ENCODE peak calls at places on chromosomes 2 and 18, in five cellular contexts. O is progenitor cell of endocrine pancreas, U is psoas muscle, S is stomach, R is thoracic aorta. M is an unnamed sample.

GRCh38 chr2:64653174-64654062 is at the start of gene SERTAD2:
- DNase-seq in R (peak; percentile 37), S (peak; percentile 91), U (peak; percentile 95), O (peak; percentile 71), M (peak; percentile 90)

GRCh38 chr18:79659733-79660132 is 19.9 kb upstream of the CTDP1 start:
- DNase-seq in S (no peak), O (no peak), U (no peak), R (no peak), M (no peak)

GRCh38 chr2:37871453-37872191 is 53.5 kb upstream of the RMDN2 start:
- DNase-seq in O (no peak), U (no peak), S (no peak), R (no peak), M (no peak)

GRCh38 chr2:8203354-8203753 is 478.5 kb upstream of the ID2 start:
- DNase-seq in U (no peak), O (no peak), S (no peak), R (no peak), M (peak; percentile 35)

GRCh38 chr2:99615247-99615771 is 125.5 kb upstream of the REV1 start:
- DNase-seq in R (no peak), S (no peak), O (no peak), U (peak; percentile 61), M (no peak)

GRCh38 chr18:66553824-66554223 is 50.1 kb downstream of the CDH19 start:
- DNase-seq in S (no peak), U (no peak), O (no peak), R (no peak), M (no peak)

GRCh38 chr2:182300603-182301002 is 126.2 kb downstream of the PDE1A start:
- DNase-seq in R (no peak), O (no peak), S (no peak), U (no peak), M (no peak)

GRCh38 chr18:58202406-58202730 is 158.3 kb downstream of the NEDD4L start:
- DNase-seq in U (no peak), O (no peak), R (no peak), S (no peak), M (no peak)

GRCh38 chr2:146697307-146697706 is 1147.5 kb upstream of the ACVR2A start:
- DNase-seq in S (no peak), R (no peak), O (no peak), U (no peak), M (no peak)

GRCh38 chr2:176879596-176879995 is 333.0 kb upstream of the HNRNPA3 start:
- DNase-seq in R (no peak), O (no peak), U (no peak), S (no peak), M (no peak)

GRCh38 chr2:178327516-178327915 is 123.5 kb downstream of the PRKRA start:
- DNase-seq in R (no peak), S (no peak), O (no peak), U (no peak), M (no peak)

GRCh38 chr2:183998041-183998796 is 600.1 kb upstream of the ZNF804A start:
- DNase-seq in O (no peak), S (no peak), U (no peak), R (no peak), M (no peak)

GRCh38 chr2:234999740-235000425 is 48.1 kb downstream of the SH3BP4 start:
- DNase-seq in O (no peak), U (peak; percentile 9), R (no peak), S (peak; percentile 71), M (no peak)

GRCh38 chr2:239830066-239830717 is 194.9 kb downstream of the NDUFA10 start:
- DNase-seq in U (no peak), S (peak; percentile 24), R (no peak), O (peak; percentile 6), M (no peak)

GRCh38 chr2:167843657-167844056 is 403.7 kb downstream of the STK39 start:
- DNase-seq in U (no peak), O (no peak), S (no peak), R (no peak), M (no peak)
- TF ChIP-seq CTCF in U (no peak), O (no peak), S (no peak), R (no peak), M (no peak)

GRCh38 chr2:79223539-79223938 is 64.0 kb upstream of the REG3A start:
- DNase-seq in R (no peak), S (no peak), O (no peak), U (no peak), M (no peak)
- TF ChIP-seq CTCF in R (no peak), S (no peak), O (peak; percentile 15), U (no peak), M (no peak)

GRCh38 chr2:206239157-206239556 is 35.3 kb upstream of the ZDBF2 start:
- DNase-seq in R (no peak), S (no peak), U (no peak), O (no peak), M (no peak)
- TF ChIP-seq CTCF in R (no peak), S (no peak), U (no peak), O (no peak), M (no peak)

GRCh38 chr2:205860847-205861246 is 178.5 kb downstream of the NRP2 start:
- DNase-seq in U (no peak), O (no peak), S (no peak), R (no peak), M (no peak)

GRCh38 chr2:205864511-205864910 is 182.2 kb downstream of the NRP2 start:
- DNase-seq in R (no peak), S (no peak), O (no peak), U (no peak), M (no peak)

GRCh38 chr2:205860146-205860545 is 177.8 kb downstream of the NRP2 start:
- DNase-seq in O (no peak), U (no peak), S (no peak), R (no peak), M (no peak)

GRCh38 chr2:205857532-205857931 is 175.2 kb downstream of the NRP2 start:
- DNase-seq in U (no peak), S (no peak), R (no peak), O (no peak), M (no peak)

DNA sequence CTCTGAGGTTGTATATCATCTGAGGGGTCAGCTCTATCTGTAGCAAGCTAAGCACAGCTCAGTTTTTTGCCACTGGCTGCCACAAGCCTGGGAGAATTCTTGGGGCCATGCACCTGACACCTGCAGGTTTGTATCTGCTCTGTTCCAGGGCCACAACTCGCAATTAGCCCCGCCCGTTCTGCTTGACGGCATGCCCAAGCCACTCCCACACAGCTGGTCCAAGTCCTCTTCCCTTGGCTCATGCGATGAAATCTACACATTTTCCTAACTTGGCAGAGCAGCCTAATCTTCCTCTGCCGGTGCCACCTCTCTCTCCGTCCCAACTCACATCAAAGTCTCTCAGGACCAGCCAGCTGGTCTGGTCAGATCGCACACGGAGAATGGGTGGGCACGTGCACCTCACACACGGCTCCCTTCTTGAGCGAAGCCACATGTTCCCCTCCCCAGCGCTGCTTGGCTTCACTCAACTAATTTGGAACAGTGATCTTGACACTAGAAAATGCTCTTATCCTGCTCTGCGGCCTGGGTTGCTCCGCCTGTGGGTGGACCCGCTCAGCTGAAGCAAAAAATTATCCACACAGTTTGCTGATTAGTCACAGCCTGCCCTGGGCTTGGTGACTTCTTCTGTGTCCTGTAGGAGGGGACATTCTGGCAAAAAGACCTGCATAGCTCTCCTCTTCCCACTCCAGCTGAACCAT is 176.6 kb downstream of the NRP2 start:
- DNase-seq in U (no peak), O (no peak), S (peak; percentile 40), R (no peak), M (peak; percentile 16)
- TF ChIP-seq CTCF in U (no peak), O (no peak), S (no peak), R (no peak), M (peak; percentile 18)

DNA sequence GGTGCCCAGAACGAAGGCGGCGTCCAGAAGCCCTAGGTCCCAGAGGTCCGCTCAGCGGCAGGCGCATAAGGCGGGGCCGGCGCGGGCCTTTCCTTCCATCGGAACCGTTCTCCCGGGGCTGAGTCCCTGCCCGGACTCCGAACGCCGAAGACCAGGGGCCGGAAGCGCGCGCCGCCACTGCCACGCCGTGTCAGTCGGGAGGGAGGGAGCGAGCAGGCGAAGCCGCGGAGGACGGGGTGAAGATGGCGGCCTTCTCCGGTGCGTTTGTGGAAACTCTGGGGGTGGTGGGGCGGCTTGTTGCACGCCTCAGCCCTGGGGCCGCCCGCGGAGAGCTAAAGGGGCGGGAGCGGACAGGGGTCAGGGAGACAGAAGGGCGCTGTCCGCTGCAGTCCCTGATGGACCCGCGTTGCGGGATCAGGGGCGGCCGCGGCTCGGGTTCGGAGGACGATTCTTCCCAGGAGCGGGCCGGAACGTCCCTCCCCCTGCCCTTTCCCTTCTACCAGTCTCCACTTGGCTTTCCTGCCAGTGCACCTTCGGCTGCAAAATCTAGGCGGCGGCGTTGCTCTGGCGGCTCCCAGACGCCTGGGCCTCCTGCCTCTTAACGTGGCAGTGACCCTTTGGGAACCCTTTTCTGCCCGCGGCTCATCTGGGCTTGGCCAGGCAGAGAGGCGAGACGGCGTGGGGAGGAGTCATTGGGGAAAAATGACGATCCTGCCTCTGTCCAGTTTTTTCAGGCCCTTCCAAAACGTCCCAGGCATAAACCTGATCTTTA is at the start of gene DDX1:
- DNase-seq in U (peak; percentile 91), O (peak; percentile 69), S (peak; percentile 90), R (peak; percentile 35), M (peak; percentile 85)
- TF ChIP-seq CTCF in U (no peak), O (peak; percentile 13), S (no peak), R (no peak), M (no peak)

DNA sequence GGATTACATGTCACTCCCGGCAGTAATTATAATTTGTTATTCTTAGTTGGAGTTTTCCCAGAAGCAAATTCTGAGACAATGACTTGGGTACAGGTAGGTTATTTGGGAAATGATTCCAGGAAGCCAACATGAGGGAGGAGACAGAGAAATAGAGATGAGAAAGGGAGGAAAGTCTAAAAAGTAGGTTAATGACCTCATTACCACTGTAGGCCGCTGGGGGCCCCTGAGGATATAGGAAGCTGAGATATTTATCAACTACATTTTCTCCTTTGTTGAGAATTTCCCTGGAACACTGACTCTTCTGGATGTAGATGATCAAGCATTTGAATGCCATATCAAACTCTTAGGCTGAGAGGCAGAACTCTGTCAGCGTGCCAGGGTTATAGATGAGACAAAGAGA is 284.3 kb downstream of the ICOS start:
- DNase-seq in U (no peak), S (no peak), R (no peak), O (no peak), M (no peak)
- TF ChIP-seq CTCF in U (no peak), S (no peak), R (no peak), O (no peak), M (no peak)

GRCh38 chr2:71100195-71100964 is 29.6 kb downstream of the MCEE start:
- DNase-seq in O (peak; percentile 28), U (peak; percentile 66), R (no peak), S (peak; percentile 74), M (peak; percentile 30)
- TF ChIP-seq CTCF in O (peak; percentile 75), U (peak; percentile 70), R (peak; percentile 60), S (no peak), M (peak; percentile 83)